ENCODE peak calls at places on chromosome 15, in six cellular contexts. F, M, E, W, D and I are unnamed samples.

GRCh38 chr15:71189723-71190122 is 74.5 kb downstream of the THSD4 start:
- DNase-seq in W (no peak), D (no peak), M (no peak), F (no peak), E (no peak), I (no peak)

GRCh38 chr15:68658641-68659358 is 80.0 kb downstream of the CORO2B start:
- DNase-seq in W (no peak), M (no peak), E (no peak), F (no peak), D (no peak), I (no peak)

GRCh38 chr15:77855871-77856270 is 221.6 kb downstream of the TBC1D2B start:
- DNase-seq in W (no peak), D (no peak), F (no peak), E (no peak), M (no peak), I (no peak)

GRCh38 chr15:90103669-90104329 is 1.5 kb upstream of the IDH2 start:
- DNase-seq in F (no peak), W (no peak), E (no peak), M (no peak), D (no peak), I (no peak)

GRCh38 chr15:98537516-98538060 is 110.8 kb upstream of the IGF1R start:
- DNase-seq in E (no peak), F (no peak), W (no peak), D (no peak), M (no peak), I (no peak)

GRCh38 chr15:51076898-51077564 is 17.7 kb downstream of the TNFAIP8L3 start:
- DNase-seq in W (no peak), M (no peak), F (no peak), E (peak; percentile 52), D (peak; percentile 41), I (peak; percentile 54)

GRCh38 chr15:96818861-96819260 is 488.4 kb downstream of the NR2F2 start:
- DNase-seq in W (no peak), F (no peak), E (no peak), D (no peak), M (no peak), I (no peak)

GRCh38 chr15:71106802-71107500 is 8.3 kb upstream of the THSD4 start:
- DNase-seq in D (no peak), E (no peak), W (no peak), M (no peak), F (no peak), I (no peak)

GRCh38 chr15:99635794-99636193 is 70.0 kb downstream of the MEF2A start:
- DNase-seq in W (no peak), E (no peak), D (no peak), F (no peak), M (no peak), I (no peak)

GRCh38 chr15:74804935-74805334 is 7.7 kb upstream of the LMAN1L start:
- DNase-seq in M (no peak), D (no peak), E (no peak), W (no peak), F (no peak), I (no peak)

GRCh38 chr15:65184305-65184943 is 718 bp downstream of the CLPX start:
- DNase-seq in E (peak; percentile 47), F (peak; percentile 40), W (peak; percentile 34), M (peak; percentile 40), D (peak; percentile 76), I (peak; percentile 73)

GRCh38 chr15:39304201-39304841 is 276.6 kb upstream of the THBS1 start:
- DNase-seq in E (no peak), F (no peak), W (no peak), D (no peak), M (no peak), I (no peak)

GRCh38 chr15:39140060-39140604 is 440.7 kb upstream of the THBS1 start:
- DNase-seq in W (no peak), F (no peak), D (no peak), E (no peak), M (no peak), I (peak; percentile 47)

GRCh38 chr15:86403221-86403620 is 323.6 kb downstream of the AGBL1 start:
- DNase-seq in M (no peak), F (no peak), E (no peak), W (no peak), D (no peak), I (no peak)

GRCh38 chr15:42275780-42276395 is 2.7 kb upstream of the TMEM87A start:
- DNase-seq in F (no peak), E (no peak), W (no peak), D (no peak), M (no peak), I (no peak)

GRCh38 chr15:73941044-73941443 is 14.8 kb downstream of the LOXL1 start:
- DNase-seq in F (no peak), D (no peak), W (no peak), M (no peak), E (no peak), I (no peak)

GRCh38 chr15:67818464-67818863 is 6.8 kb upstream of the SKOR1 start:
- DNase-seq in M (no peak), W (no peak), F (no peak), D (no peak), E (no peak), I (no peak)

GRCh38 chr15:49036650-49037545 is 9.3 kb downstream of the SECISBP2L start:
- DNase-seq in E (no peak), F (no peak), W (no peak), D (no peak), M (no peak), I (no peak)